ENCODE peak calls at places on chromosomes 7 and 10, in six cellular contexts. L is sigmoid colon, A is A549, P is AG10803, E is dorsolateral prefrontal cortex, F is GM13976. Q is an unnamed sample.

GRCh38 chr7:39950473-39951155 is 558 bp downstream of the CDK13 start:
- DNase-seq in A (no peak), L (peak), E (peak), F (peak), P (peak), Q (peak)

GRCh38 chr7:123665157-123665556 is 9.5 kb downstream of the LMOD2 start:
- DNase-seq in A (no peak), F (no peak), L (no peak), P (no peak), E (no peak), Q (no peak)

GRCh38 chr10:115030483-115031200 is 62.5 kb upstream of the ATRNL1 start:
- DNase-seq in A (no peak), P (no peak), F (no peak), E (no peak), L (no peak), Q (no peak)

GRCh38 chr7:74398426-74398825 is 55.3 kb upstream of the GTF2IRD1 start:
- DNase-seq in E (no peak), F (no peak), L (peak), A (no peak), P (no peak), Q (no peak)

GRCh38 chr10:128360783-128361182 is 234.6 kb upstream of the MKI67 start:
- DNase-seq in P (no peak), A (no peak), F (no peak), E (no peak), L (no peak), Q (no peak)

GRCh38 chr7:137835486-137836112 is 11.2 kb downstream of the DGKI start:
- DNase-seq in L (no peak), A (no peak), F (no peak), E (no peak), P (no peak), Q (no peak)

GRCh38 chr7:3300221-3300650 is 816 bp upstream of the SDK1 start:
- DNase-seq in A (no peak), E (no peak), L (peak), P (no peak), F (no peak), Q (no peak)

GRCh38 chr10:5442056-5442989 is 30.0 kb downstream of the NET1 start:
- DNase-seq in E (no peak), L (no peak), A (peak), F (peak), P (peak), Q (no peak)

GRCh38 chr10:1556496-1556895 is 180.8 kb downstream of the ADARB2 start:
- DNase-seq in F (no peak), P (no peak), L (peak), E (peak), A (no peak), Q (no peak)

GRCh38 chr10:5479481-5480161 is 19.7 kb downstream of the CALML5 start:
- DNase-seq in F (no peak), P (no peak), L (peak), A (no peak), E (no peak), Q (no peak)

DNA sequence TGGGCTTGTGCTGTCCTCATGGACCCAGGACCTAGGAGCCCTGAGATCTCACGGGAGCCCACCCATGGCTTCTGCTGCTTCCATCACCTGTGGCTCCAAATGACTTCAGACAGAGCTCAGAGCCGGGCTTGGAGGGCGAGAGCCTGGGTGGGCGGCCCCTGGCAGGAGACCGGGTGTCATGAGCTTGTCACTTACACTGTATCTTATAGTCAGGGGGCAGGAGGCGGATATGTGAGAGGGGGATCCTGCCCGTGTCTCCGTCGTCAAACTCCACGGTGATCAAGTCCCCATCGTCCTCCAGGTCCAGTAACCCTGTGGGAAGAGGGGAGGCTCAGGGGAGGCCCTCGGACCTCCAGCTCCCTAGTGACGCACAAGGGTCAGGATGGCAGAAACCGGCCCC is 33.0 kb downstream of the SLC29A4 start:
- DNase-seq in E (no peak), A (no peak), L (no peak), P (no peak), F (no peak), Q (no peak)
- TF ChIP-seq CTCF in E (no peak), A (no peak), L (no peak), P (no peak), F (no peak), Q (no peak)

DNA sequence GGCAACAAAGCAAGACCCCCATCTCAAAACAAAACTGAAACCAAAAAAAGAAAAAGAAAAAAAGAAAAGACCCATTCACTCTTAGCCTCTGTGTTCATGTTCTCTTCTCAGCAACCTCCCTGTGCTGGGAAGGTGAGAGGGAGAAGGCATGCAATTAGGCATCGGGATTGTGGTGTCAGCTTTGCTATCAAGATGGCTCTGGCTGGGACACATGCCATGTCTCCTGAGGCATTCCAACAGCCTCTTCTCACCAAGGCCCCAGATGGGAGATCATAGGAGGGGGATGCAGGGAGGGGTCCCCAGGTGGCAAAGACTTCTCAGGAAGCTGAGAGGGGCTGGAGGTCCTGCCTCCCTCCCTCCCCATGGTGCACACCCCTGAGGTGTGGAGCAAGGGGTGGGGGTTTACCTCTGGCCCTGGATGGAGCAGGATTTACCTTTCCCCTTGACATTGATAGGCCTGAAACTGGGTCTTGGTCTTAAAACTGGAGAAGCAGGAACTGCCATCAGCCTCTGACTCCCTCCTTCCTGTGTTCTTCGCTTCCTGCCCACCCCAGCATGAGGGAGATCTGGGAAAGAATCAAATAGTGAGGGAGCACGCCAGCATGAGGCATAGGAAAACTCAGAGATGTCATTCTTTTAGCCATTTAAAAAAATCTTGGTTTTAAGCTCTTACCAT is 96.2 kb upstream of the DUSP5 start:
- DNase-seq in L (no peak), E (no peak), F (no peak), P (no peak), A (no peak), Q (no peak)
- TF ChIP-seq CTCF in L (no peak), E (no peak), F (no peak), P (no peak), A (no peak), Q (no peak)

GRCh38 chr10:122204691-122205489 is 66.2 kb upstream of the BTBD16 start:
- DNase-seq in A (no peak), L (no peak), P (no peak), F (no peak), E (no peak), Q (no peak)
- TF ChIP-seq CTCF in A (no peak), L (no peak), P (peak), F (no peak), E (no peak), Q (no peak)

DNA sequence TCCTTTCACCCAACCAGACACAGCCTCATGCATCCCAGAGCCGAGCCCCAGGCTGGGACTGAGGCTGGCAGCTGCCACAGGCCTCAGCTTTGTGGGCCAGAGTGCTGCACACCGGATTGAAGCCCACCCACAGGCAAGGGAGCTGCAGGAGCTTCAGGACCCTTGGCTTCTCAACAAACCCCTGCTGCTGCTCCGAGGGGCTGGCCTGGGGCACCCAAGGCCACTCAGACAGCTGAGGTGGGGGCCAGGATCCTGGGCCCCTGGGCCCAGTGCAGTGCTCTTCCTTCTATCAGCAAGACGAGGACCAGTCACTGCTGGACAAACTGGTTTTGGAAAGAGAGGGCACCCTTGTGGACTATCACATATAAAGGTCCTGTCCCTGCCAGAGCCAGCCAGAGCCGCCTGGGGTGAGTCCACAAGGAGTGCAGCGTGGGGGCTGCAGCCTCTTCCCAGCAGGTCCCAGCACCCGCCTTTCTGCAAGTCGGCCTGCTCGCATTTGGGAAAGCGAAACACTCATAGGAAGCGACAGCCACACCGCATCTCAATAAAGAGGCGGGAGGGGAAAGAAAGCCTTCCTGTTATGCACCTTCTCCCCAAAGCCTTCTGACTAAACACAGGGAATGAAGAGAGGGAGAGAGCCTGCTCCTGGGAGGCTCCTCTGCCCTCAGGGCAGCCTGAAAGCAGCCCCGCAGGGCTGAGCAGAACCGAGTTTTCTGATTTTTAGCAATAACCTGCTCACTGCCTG is 9.5 kb upstream of the TCERG1L start:
- DNase-seq in F (no peak), E (no peak), A (no peak), P (no peak), L (no peak), Q (no peak)
- TF ChIP-seq CTCF in F (no peak), E (no peak), A (no peak), P (no peak), L (no peak), Q (no peak)

DNA sequence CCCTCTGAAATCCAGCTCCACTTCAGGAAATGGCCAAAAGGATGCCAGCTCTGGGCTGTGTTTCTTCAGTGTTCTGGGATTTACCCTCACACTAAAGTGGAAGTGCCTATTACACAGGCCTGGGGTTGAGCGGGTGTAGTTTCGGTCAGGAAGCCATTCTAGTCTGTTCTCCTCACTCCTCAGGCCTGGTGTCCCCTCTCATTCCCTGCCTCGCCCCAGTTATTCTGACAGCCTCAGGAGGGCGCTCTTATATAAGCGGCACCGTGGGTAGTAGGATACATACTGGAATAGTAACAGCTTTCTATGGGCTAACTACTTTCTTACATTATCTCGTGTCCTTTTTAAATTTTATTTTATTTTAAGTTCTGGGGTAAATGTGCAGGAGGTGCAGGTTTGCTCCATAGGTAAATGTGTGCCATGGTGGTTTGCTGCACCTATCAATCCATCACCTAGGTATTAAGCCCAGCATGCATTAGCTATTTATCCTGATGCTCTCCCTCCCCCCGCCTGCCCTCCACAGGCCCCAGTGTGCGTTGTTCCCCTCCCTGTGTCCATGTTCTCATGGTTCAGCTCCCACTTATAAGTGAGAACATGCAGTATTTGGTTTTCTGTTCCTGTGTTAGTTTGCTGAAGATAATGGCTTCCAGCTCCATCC is 12.2 kb upstream of the LGI1 start:
- DNase-seq in F (no peak), E (no peak), L (no peak), A (peak), P (peak), Q (no peak)
- TF ChIP-seq CTCF in F (peak), E (peak), L (no peak), A (peak), P (peak), Q (no peak)

DNA sequence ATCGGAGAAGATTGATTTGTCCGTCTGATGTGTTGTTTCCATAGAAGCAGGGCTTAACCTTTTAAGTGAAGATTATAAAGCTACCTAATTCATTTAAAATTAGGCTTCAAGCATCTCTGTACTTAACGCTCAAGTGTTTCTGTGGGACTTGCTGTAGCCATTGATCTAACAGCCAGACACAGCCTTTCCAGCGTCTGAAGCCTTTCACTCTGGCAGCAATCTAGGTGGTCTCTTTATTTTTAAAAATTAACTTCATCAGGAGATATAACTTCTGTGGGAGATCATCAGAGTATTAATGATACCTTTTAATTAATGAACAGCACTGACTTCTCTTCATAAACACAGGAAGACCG is 88.1 kb downstream of the BEND7 start:
- DNase-seq in L (no peak), F (no peak), P (no peak), E (no peak), A (no peak), Q (no peak)
- TF ChIP-seq CTCF in L (no peak), F (no peak), P (no peak), E (no peak), A (peak), Q (peak)

GRCh38 chr10:102186128-102186527 is 33.9 kb downstream of the NOLC1 start:
- DNase-seq in F (no peak), E (no peak), A (no peak), L (no peak), P (peak), Q (no peak)
- TF ChIP-seq CTCF in F (no peak), E (no peak), A (no peak), L (no peak), P (no peak), Q (no peak)